ENCODE peak calls at places on chromosomes 3 and 15, in ten cellular contexts. H is astrocyte; J is EL; O is COR-L47; S is activated CD4-positive, alpha-beta T cell treated with anti-CD3 and anti-CD28 coated beads, Interleukin-2, amount 50 U/mL, for 1 hour; Y is activated CD8-positive, alpha-beta memory T cell treated with anti-CD3 and anti-CD28 coated beads, Interleukin-2, amount 50 U/mL, for 48 hours; Z is AML-193; F is GM23248; P is DMS153; M is psoas muscle. U is an unnamed sample.
A peak's percentile ranks its signal among the peaks of the same experiment; 100 is the strongest.

GRCh38 chr15:59885832-59886231 is 118.3 kb upstream of the FOXB1 start:
- DNase-seq in H (peak; percentile 36), J (peak; percentile 42), O (peak; percentile 89), S (no peak), Y (no peak), Z (no peak), F (peak; percentile 19), P (peak; percentile 93), M (no peak), U (no peak)

GRCh38 chr3:184652465-184652864 is 59.4 kb downstream of the MAGEF1 start:
- DNase-seq in H (peak; percentile 41), J (no peak), O (no peak), S (no peak), Y (no peak), Z (no peak), F (no peak), P (no peak), M (no peak), U (peak; percentile 78)

GRCh38 chr3:12707425-12707824 is 43.5 kb upstream of the RAF1 start:
- DNase-seq in H (peak; percentile 13), J (peak; percentile 22), O (no peak), S (no peak), Y (no peak), Z (peak; percentile 75), F (peak; percentile 52), P (peak; percentile 20), M (no peak), U (peak; percentile 71)

GRCh38 chr15:80832676-80833075 is 53.5 kb downstream of the CEMIP start:
- DNase-seq in H (no peak), J (no peak), O (no peak), S (no peak), Y (no peak), Z (no peak), F (no peak), P (no peak), M (no peak), U (no peak)

GRCh38 chr3:141051641-141052569 is 758 bp downstream of the SPSB4 start:
- DNase-seq in H (peak; percentile 34), J (peak; percentile 23), O (peak; percentile 40), S (no peak), Y (no peak), Z (no peak), F (no peak), P (no peak), M (peak; percentile 72), U (no peak)

GRCh38 chr3:174859109-174859735 is at the start of gene NAALADL2:
- DNase-seq in H (no peak), J (no peak), O (peak; percentile 55), S (no peak), Y (no peak), Z (no peak), F (no peak), P (peak; percentile 61), M (no peak), U (no peak)

GRCh38 chr3:4988815-4989648 is 9.8 kb downstream of the BHLHE40 start:
- DNase-seq in H (peak; percentile 41), J (no peak), O (no peak), S (no peak), Y (peak; percentile 49), Z (no peak), F (peak; percentile 38), P (no peak), M (peak; percentile 86), U (no peak)

GRCh38 chr15:67180035-67180434 is 74.4 kb downstream of the AAGAB start:
- DNase-seq in H (no peak), J (no peak), O (no peak), S (no peak), Y (no peak), Z (no peak), F (no peak), P (no peak), M (peak; percentile 45), U (no peak)

GRCh38 chr3:196990654-196991053 is 22.0 kb upstream of the PIGZ start:
- DNase-seq in H (no peak), J (no peak), O (no peak), S (no peak), Y (no peak), Z (no peak), F (no peak), P (no peak), M (peak; percentile 33), U (no peak)

GRCh38 chr3:186425788-186426730 is 64.0 kb upstream of the DGKG start:
- DNase-seq in H (peak; percentile 83), J (peak; percentile 65), O (no peak), S (no peak), Y (no peak), Z (peak; percentile 92), F (peak; percentile 66), P (no peak), M (no peak), U (peak; percentile 78)

GRCh38 chr15:27967541-27967940 is 131.6 kb downstream of the OCA2 start:
- DNase-seq in H (no peak), J (no peak), O (no peak), S (no peak), Y (no peak), Z (no peak), F (no peak), P (no peak), M (no peak), U (no peak)

GRCh38 chr15:58505581-58505980 is 73.8 kb downstream of the LIPC start:
- DNase-seq in H (peak; percentile 32), J (peak; percentile 25), O (no peak), S (no peak), Y (no peak), Z (no peak), F (peak; percentile 80), P (no peak), M (no peak), U (no peak)

GRCh38 chr15:36961956-36962355 is 138.4 kb downstream of the MEIS2 start:
- DNase-seq in H (peak; percentile 74), J (no peak), O (no peak), S (no peak), Y (no peak), Z (no peak), F (no peak), P (no peak), M (no peak), U (no peak)

GRCh38 chr3:78994174-78995027 is 773.4 kb downstream of the ROBO1 start:
- DNase-seq in H (no peak), J (no peak), O (no peak), S (no peak), Y (no peak), Z (no peak), F (no peak), P (no peak), M (no peak), U (no peak)

GRCh38 chr15:74420193-74420905 is 13.4 kb downstream of the SEMA7A start:
- DNase-seq in H (no peak), J (peak; percentile 64), O (no peak), S (no peak), Y (no peak), Z (no peak), F (peak; percentile 45), P (no peak), M (no peak), U (no peak)

GRCh38 chr15:79863886-79864285 is 32.9 kb downstream of the MTHFS start:
- DNase-seq in H (peak; percentile 70), J (peak; percentile 71), O (no peak), S (no peak), Y (no peak), Z (no peak), F (peak; percentile 72), P (no peak), M (no peak), U (peak; percentile 87)

GRCh38 chr15:57440167-57440566 is 63.9 kb downstream of the CGNL1 start:
- DNase-seq in H (no peak), J (no peak), O (no peak), S (no peak), Y (no peak), Z (no peak), F (no peak), P (no peak), M (no peak), U (peak; percentile 49)

GRCh38 chr3:30347679-30348216 is 258.7 kb upstream of the TGFBR2 start:
- DNase-seq in H (peak; percentile 92), J (peak; percentile 92), O (no peak), S (no peak), Y (no peak), Z (no peak), F (peak; percentile 97), P (no peak), M (no peak), U (peak; percentile 91)

GRCh38 chr3:81761904-81762565 is 590 bp upstream of the GBE1 start:
- DNase-seq in H (no peak), J (peak; percentile 8), O (no peak), S (no peak), Y (no peak), Z (no peak), F (peak; percentile 42), P (no peak), M (no peak), U (no peak)

GRCh38 chr15:72599855-72600464 is 54.5 kb upstream of the GOLGA6B start:
- DNase-seq in H (peak; percentile 27), J (peak; percentile 59), O (peak; percentile 4), S (no peak), Y (no peak), Z (peak; percentile 34), F (peak; percentile 65), P (no peak), M (no peak), U (peak; percentile 47)

GRCh38 chr3:128438488-128439072 is 28.1 kb downstream of the DNAJB8 start:
- DNase-seq in H (no peak), J (no peak), O (no peak), S (no peak), Y (no peak), Z (peak; percentile 32), F (no peak), P (no peak), M (no peak), U (no peak)

GRCh38 chr3:42852443-42852842 is 23.2 kb downstream of the CYP8B1 start:
- DNase-seq in H (no peak), J (no peak), O (no peak), S (no peak), Y (peak; percentile 41), Z (no peak), F (peak; percentile 37), P (no peak), M (no peak), U (peak; percentile 20)

GRCh38 chr3:52302426-52303185 is 13.5 kb upstream of the DNAH1 start:
- DNase-seq in H (no peak), J (no peak), O (peak; percentile 70), S (no peak), Y (no peak), Z (no peak), F (no peak), P (no peak), M (no peak), U (no peak)

GRCh38 chr3:90041995-90042394 is 934.6 kb downstream of the EPHA3 start:
- DNase-seq in H (no peak), J (no peak), O (no peak), S (no peak), Y (no peak), Z (no peak), F (no peak), P (no peak), M (no peak), U (no peak)

GRCh38 chr3:178455264-178455663 is 81.0 kb upstream of the KCNMB2 start:
- DNase-seq in H (peak; percentile 8), J (no peak), O (no peak), S (no peak), Y (no peak), Z (no peak), F (no peak), P (no peak), M (no peak), U (no peak)

GRCh38 chr3:134487406-134487805 is 1.5 kb downstream of the CEP63 start:
- DNase-seq in H (no peak), J (no peak), O (no peak), S (no peak), Y (no peak), Z (peak; percentile 60), F (no peak), P (no peak), M (no peak), U (no peak)

GRCh38 chr3:108391917-108392585 is 95.7 kb downstream of the HHLA2 start:
- DNase-seq in H (peak; percentile 81), J (peak; percentile 10), O (no peak), S (no peak), Y (no peak), Z (peak; percentile 11), F (peak; percentile 53), P (no peak), M (no peak), U (no peak)

GRCh38 chr15:98874773-98875172 is 132.8 kb downstream of the PGPEP1L start:
- DNase-seq in H (no peak), J (no peak), O (no peak), S (no peak), Y (no peak), Z (no peak), F (no peak), P (no peak), M (no peak), U (no peak)

U was measured in amniotic epithelial cell.